ENCODE peak calls at places on chromosome 18, in eight cellular contexts. W, R, Z, K, F, P, H and O are unnamed samples.

GRCh38 chr18:65610939-65611338 is 139.9 kb upstream of the CDH7 start:
- DNase-seq in P (no peak), Z (no peak), F (no peak), W (no peak), H (no peak), K (no peak), R (no peak), O (no peak)

GRCh38 chr18:51390695-51391094 is 193.2 kb upstream of the MEX3C start:
- DNase-seq in Z (no peak), H (no peak), R (no peak), W (no peak), F (no peak), K (no peak), P (no peak), O (no peak)

GRCh38 chr18:58394607-58395425 is 234.1 kb downstream of the ALPK2 start:
- DNase-seq in W (no peak), K (no peak), Z (no peak), H (no peak), R (no peak), P (no peak), F (no peak), O (no peak)

GRCh38 chr18:23330423-23330822 is 122.7 kb upstream of the RIOK3 start:
- DNase-seq in K (no peak), W (no peak), Z (peak; percentile 58), R (no peak), P (no peak), H (no peak), F (no peak), O (peak; percentile 58)

GRCh38 chr18:34595673-34596072 is 114.4 kb upstream of the DTNA start:
- DNase-seq in P (no peak), R (no peak), Z (no peak), F (no peak), K (no peak), W (no peak), H (no peak), O (no peak)

GRCh38 chr18:44895176-44895798 is 214.6 kb downstream of the SETBP1 start:
- DNase-seq in R (no peak), F (no peak), P (peak; percentile 15), K (peak; percentile 18), W (no peak), H (no peak), Z (peak; percentile 22), O (no peak)

GRCh38 chr18:45962461-45962860 is 4.7 kb downstream of the EPG5 start:
- DNase-seq in K (no peak), H (no peak), F (no peak), R (no peak), Z (no peak), P (no peak), W (no peak), O (no peak)

GRCh38 chr18:26425148-26425531 is 123.2 kb downstream of the KCTD1 start:
- DNase-seq in F (peak; percentile 1), R (no peak), H (no peak), K (no peak), W (no peak), Z (no peak), P (no peak), O (no peak)

GRCh38 chr18:50465211-50466153 is 90.6 kb downstream of the SKA1 start:
- DNase-seq in P (no peak), R (no peak), W (no peak), H (no peak), F (no peak), K (no peak), Z (no peak), O (no peak)

DNA sequence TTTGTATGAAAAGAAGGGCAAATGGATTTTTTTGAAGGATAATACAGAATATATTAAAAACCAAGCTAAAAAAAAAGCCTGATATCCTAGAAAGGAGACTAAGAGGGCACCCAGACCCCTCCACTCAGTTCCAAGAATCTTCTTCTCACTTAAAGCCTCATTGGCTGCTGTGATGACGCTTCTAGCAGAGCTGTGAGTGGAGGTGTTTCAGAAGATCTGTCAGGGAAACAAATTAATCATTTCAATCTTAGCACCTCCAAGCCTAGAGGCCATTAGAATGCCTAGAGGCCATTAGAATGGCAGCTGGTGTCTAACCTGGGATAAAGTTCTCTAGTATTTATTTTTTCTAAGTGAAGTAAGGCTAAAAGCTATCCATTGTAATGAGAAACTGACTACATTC is 164.2 kb upstream of the TMEM200C start:
- DNase-seq in R (no peak), H (no peak), P (no peak), F (no peak), Z (no peak), K (no peak), W (no peak), O (no peak)
- H3K4me1 ChIP-seq in R (no peaks in the 10 kb centered on the region), H (no peaks in the 10 kb centered on the region), P (no peaks in the 10 kb centered on the region), F (no peaks in the 10 kb centered on the region), Z (no peaks in the 10 kb centered on the region), K (no peaks in the 10 kb centered on the region), W (no peaks in the 10 kb centered on the region), O (no peaks in the 10 kb centered on the region)

DNA sequence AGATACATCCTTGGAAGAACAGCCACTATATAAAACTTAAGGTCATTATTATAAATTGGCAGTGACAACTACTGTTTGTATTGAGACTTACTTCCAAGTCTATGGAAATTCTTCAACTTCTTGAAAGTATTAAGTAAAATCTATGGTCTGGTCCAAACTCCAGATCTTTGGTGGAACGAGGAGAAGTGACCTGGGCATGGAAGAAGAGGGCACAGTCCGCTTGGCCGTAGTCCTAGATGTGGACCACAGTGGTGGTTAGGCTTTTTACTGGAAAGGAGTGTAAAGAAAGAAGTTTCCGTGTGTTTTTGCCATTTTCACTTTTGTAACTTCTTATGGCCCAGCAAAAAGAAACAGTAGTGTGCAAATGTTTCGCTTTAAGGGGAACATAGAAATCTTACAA is 9.8 kb downstream of the RAB12 start:
- DNase-seq in W (no peak), R (no peak), F (no peak), P (no peak), H (no peak), K (no peak), Z (no peak), O (no peak)
- TF ChIP-seq POLR2A in W (no peak), R (no peak), F (no peak), P (no peak), H (no peak), K (no peak), Z (no peak), O (no peak)

GRCh38 chr18:35653392-35653791 is 71.9 kb downstream of the GALNT1 start:
- DNase-seq in P (no peak), W (no peak), F (no peak), H (no peak), K (no peak), Z (no peak), R (no peak), O (no peak)
- H3K4me1 ChIP-seq in P (no peaks in the 10 kb centered on the region), W (peaks cover 13% of the 10 kb centered on the region), F (peaks cover 35% of the 10 kb centered on the region), H (no peaks in the 10 kb centered on the region), K (no peaks in the 10 kb centered on the region), Z (no peaks in the 10 kb centered on the region), R (peaks cover 3% of the 10 kb centered on the region), O (no peaks in the 10 kb centered on the region)

GRCh38 chr18:32868424-32868823 is 95.6 kb upstream of the KLHL14 start:
- DNase-seq in Z (peak; percentile 40), K (no peak), H (no peak), W (no peak), F (no peak), R (no peak), P (no peak), O (no peak)
- TF ChIP-seq POLR2A in Z (no peak), K (no peak), H (no peak), W (no peak), F (no peak), R (no peak), P (no peak), O (no peak)

DNA sequence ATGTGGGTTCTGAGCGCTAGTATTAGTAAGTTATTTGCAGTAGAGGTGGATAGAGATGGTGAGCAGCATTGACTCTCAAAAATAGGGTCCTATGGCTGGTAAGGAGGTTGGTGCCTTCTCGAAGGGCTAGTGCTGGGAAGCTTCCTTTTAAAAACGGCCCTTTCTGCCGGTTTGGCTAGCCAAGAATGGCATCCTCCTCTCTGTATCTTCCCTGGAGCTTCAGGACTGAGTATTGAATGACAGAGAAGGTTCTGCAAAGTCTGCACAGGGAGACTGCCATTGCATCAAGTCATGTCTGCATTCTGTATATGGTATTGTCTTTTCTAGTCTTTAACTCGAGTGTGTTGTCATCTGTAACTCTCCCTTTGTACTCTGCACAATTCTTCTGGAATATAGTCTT is 1.0 kb downstream of the LDLRAD4 start:
- DNase-seq in Z (no peak), K (no peak), W (no peak), P (no peak), F (no peak), H (no peak), R (no peak), O (no peak)
- H3K4me1 ChIP-seq in Z (peaks cover 60% of the 10 kb centered on the region), K (peaks cover 65% of the 10 kb centered on the region), W (peaks cover 72% of the 10 kb centered on the region), P (no peaks in the 10 kb centered on the region), F (peaks cover 72% of the 10 kb centered on the region), H (peaks cover 10% of the 10 kb centered on the region), R (peaks cover 6% of the 10 kb centered on the region), O (peaks cover 20% of the 10 kb centered on the region)